ENCODE peak calls at places on chromosomes 12 and 14, in four cellular contexts. One of them, this sample, is unnamed.

GRCh38 chr12:14960548-14961465 is 594 bp downstream of the ARHGDIB start:
- DNase-seq in natural killer cell: peak; percentile 38
- DNase-seq in stimulated activated CD8-positive, alpha-beta memory T cell treated with anti-CD3 and anti-CD28 coated beads, Interleukin-7, amount 100 ng/mL, for 1 hour: no peak
- DNase-seq in HFFc6: no peak
- DNase-seq in this sample: peak; percentile 13

GRCh38 chr14:81819910-81820309 is 286.3 kb upstream of the SEL1L start:
- DNase-seq in HFFc6: no peak
- DNase-seq in natural killer cell: no peak
- DNase-seq in stimulated activated CD8-positive, alpha-beta memory T cell treated with anti-CD3 and anti-CD28 coated beads, Interleukin-7, amount 100 ng/mL, for 1 hour: no peak
- DNase-seq in this sample: no peak

GRCh38 chr12:60072911-60073310 is 477.1 kb downstream of the SLC16A7 start:
- DNase-seq in natural killer cell: no peak
- DNase-seq in stimulated activated CD8-positive, alpha-beta memory T cell treated with anti-CD3 and anti-CD28 coated beads, Interleukin-7, amount 100 ng/mL, for 1 hour: no peak
- DNase-seq in HFFc6: peak; percentile 36
- DNase-seq in this sample: no peak

GRCh38 chr14:74249433-74250375 is 10.5 kb downstream of the VSX2 start:
- DNase-seq in HFFc6: no peak
- DNase-seq in natural killer cell: no peak
- DNase-seq in stimulated activated CD8-positive, alpha-beta memory T cell treated with anti-CD3 and anti-CD28 coated beads, Interleukin-7, amount 100 ng/mL, for 1 hour: no peak
- DNase-seq in this sample: no peak

GRCh38 chr12:22880331-22880730 is 255.4 kb downstream of the ETNK1 start:
- DNase-seq in stimulated activated CD8-positive, alpha-beta memory T cell treated with anti-CD3 and anti-CD28 coated beads, Interleukin-7, amount 100 ng/mL, for 1 hour: no peak
- DNase-seq in natural killer cell: no peak
- DNase-seq in HFFc6: no peak
- DNase-seq in this sample: no peak

GRCh38 chr14:60051690-60052324 is 39.9 kb upstream of the PCNX4 start:
- DNase-seq in natural killer cell: no peak
- DNase-seq in HFFc6: no peak
- DNase-seq in stimulated activated CD8-positive, alpha-beta memory T cell treated with anti-CD3 and anti-CD28 coated beads, Interleukin-7, amount 100 ng/mL, for 1 hour: no peak
- DNase-seq in this sample: no peak

GRCh38 chr12:123705935-123706334 is 6.2 kb upstream of the ATP6V0A2 start:
- DNase-seq in natural killer cell: no peak
- DNase-seq in HFFc6: no peak
- DNase-seq in stimulated activated CD8-positive, alpha-beta memory T cell treated with anti-CD3 and anti-CD28 coated beads, Interleukin-7, amount 100 ng/mL, for 1 hour: no peak
- DNase-seq in this sample: no peak

GRCh38 chr12:123019841-123020138 is 39.3 kb downstream of the ARL6IP4 start:
- DNase-seq in natural killer cell: no peak
- DNase-seq in stimulated activated CD8-positive, alpha-beta memory T cell treated with anti-CD3 and anti-CD28 coated beads, Interleukin-7, amount 100 ng/mL, for 1 hour: no peak
- DNase-seq in HFFc6: no peak
- DNase-seq in this sample: no peak

GRCh38 chr12:123602651-123603195 is 824 bp downstream of the DDX55 start:
- DNase-seq in natural killer cell: no peak
- DNase-seq in stimulated activated CD8-positive, alpha-beta memory T cell treated with anti-CD3 and anti-CD28 coated beads, Interleukin-7, amount 100 ng/mL, for 1 hour: no peak
- DNase-seq in HFFc6: no peak
- DNase-seq in this sample: no peak

GRCh38 chr14:99928963-99929362 is 135.8 kb downstream of the EML1 start:
- DNase-seq in natural killer cell: no peak
- DNase-seq in HFFc6: no peak
- DNase-seq in stimulated activated CD8-positive, alpha-beta memory T cell treated with anti-CD3 and anti-CD28 coated beads, Interleukin-7, amount 100 ng/mL, for 1 hour: no peak
- DNase-seq in this sample: no peak

GRCh38 chr12:109833307-109834189 is at the start of gene TRPV4:
- DNase-seq in HFFc6: no peak
- DNase-seq in natural killer cell: no peak
- DNase-seq in stimulated activated CD8-positive, alpha-beta memory T cell treated with anti-CD3 and anti-CD28 coated beads, Interleukin-7, amount 100 ng/mL, for 1 hour: no peak
- DNase-seq in this sample: no peak

GRCh38 chr12:90504806-90505205 is 450.2 kb downstream of the CCER1 start:
- DNase-seq in natural killer cell: no peak
- DNase-seq in stimulated activated CD8-positive, alpha-beta memory T cell treated with anti-CD3 and anti-CD28 coated beads, Interleukin-7, amount 100 ng/mL, for 1 hour: no peak
- DNase-seq in HFFc6: no peak
- DNase-seq in this sample: no peak

GRCh38 chr12:121711925-121712461 is 559 bp upstream of the TMEM120B start:
- DNase-seq in stimulated activated CD8-positive, alpha-beta memory T cell treated with anti-CD3 and anti-CD28 coated beads, Interleukin-7, amount 100 ng/mL, for 1 hour: no peak
- DNase-seq in HFFc6: peak; percentile 25
- DNase-seq in natural killer cell: peak; percentile 28
- DNase-seq in this sample: no peak